ENCODE peak calls at places on chromosomes 16 and 17, in nine cellular contexts. A is pancreas, M is GM13977, L is cardiac fibroblast, Y is heart left ventricle, S is Panc1, T is RWPE2, V is GM20000, G is Peyer's patch. C is an unnamed sample.
A peak's percentile ranks its signal among the peaks of the same experiment; 100 is the strongest.

GRCh38 chr16:11356573-11357331 is 11.5 kb downstream of the RMI2 start:
- DNase-seq in A (peak; percentile 65), M (peak; percentile 44), L (peak; percentile 71), Y (peak; percentile 59), S (no peak), T (no peak), V (peak; percentile 68), G (peak; percentile 81), C (peak; percentile 69)

GRCh38 chr17:77375108-77375507 is 234.3 kb downstream of the SEC14L1 start:
- DNase-seq in A (no peak), M (no peak), L (no peak), Y (no peak), S (no peak), T (no peak), V (no peak), G (no peak), C (no peak)

GRCh38 chr16:83554096-83554495 is 253.7 kb upstream of the HSBP1 start:
- DNase-seq in A (no peak), M (no peak), L (no peak), Y (no peak), S (no peak), T (no peak), V (no peak), G (no peak), C (no peak)

GRCh38 chr17:20213429-20213828 is 204.3 kb downstream of the SPECC1 start:
- DNase-seq in A (no peak), M (no peak), L (no peak), Y (no peak), S (no peak), T (no peak), V (no peak), G (no peak), C (no peak)

GRCh38 chr17:1568950-1569810 is 6.6 kb upstream of the PITPNA start:
- DNase-seq in A (no peak), M (no peak), L (no peak), Y (no peak), S (no peak), T (no peak), V (no peak), G (no peak), C (no peak)

GRCh38 chr16:68426355-68426652 is 22.0 kb downstream of the SMPD3 start:
- DNase-seq in A (no peak), M (no peak), L (peak; percentile 15), Y (no peak), S (no peak), T (no peak), V (no peak), G (no peak), C (no peak)

GRCh38 chr17:14815079-14815478 is 450.0 kb downstream of the PMP22 start:
- DNase-seq in A (no peak), M (no peak), L (peak; percentile 49), Y (no peak), S (no peak), T (no peak), V (no peak), G (no peak), C (no peak)

GRCh38 chr17:51166987-51167931 is 1.0 kb downstream of the NME2 start:
- DNase-seq in A (peak; percentile 50), M (peak; percentile 90), L (peak; percentile 46), Y (peak; percentile 40), S (no peak), T (no peak), V (peak; percentile 90), G (peak; percentile 80), C (peak; percentile 89)

GRCh38 chr17:80187493-80187892 is 17.7 kb downstream of the CARD14 start:
- DNase-seq in A (peak; percentile 81), M (no peak), L (peak; percentile 52), Y (peak; percentile 72), S (no peak), T (no peak), V (no peak), G (peak; percentile 73), C (no peak)

GRCh38 chr17:50146230-50146926 is 4.1 kb downstream of the PPP1R9B start:
- DNase-seq in A (no peak), M (no peak), L (no peak), Y (no peak), S (no peak), T (no peak), V (no peak), G (peak; percentile 52), C (no peak)

GRCh38 chr16:14187517-14188338 is 116.6 kb downstream of the MRTFB start:
- DNase-seq in A (no peak), M (no peak), L (peak; percentile 52), Y (no peak), S (no peak), T (no peak), V (no peak), G (no peak), C (no peak)

GRCh38 chr17:51088287-51088686 is 32.4 kb downstream of the SPAG9 start:
- DNase-seq in A (no peak), M (no peak), L (no peak), Y (no peak), S (no peak), T (no peak), V (no peak), G (no peak), C (no peak)

GRCh38 chr17:31235110-31235509 is 61.9 kb downstream of the OMG start:
- DNase-seq in A (no peak), M (no peak), L (no peak), Y (no peak), S (no peak), T (no peak), V (no peak), G (no peak), C (no peak)

GRCh38 chr17:7944321-7944720 is 12.3 kb downstream of the CNTROB start:
- DNase-seq in A (no peak), M (no peak), L (no peak), Y (no peak), S (no peak), T (no peak), V (no peak), G (no peak), C (no peak)
- TF ChIP-seq CTCF in A (no peak), M (no peak), L (no peak), Y (no peak), S (no peak), T (no peak), V (no peak), G (no peak), C (no peak)

DNA sequence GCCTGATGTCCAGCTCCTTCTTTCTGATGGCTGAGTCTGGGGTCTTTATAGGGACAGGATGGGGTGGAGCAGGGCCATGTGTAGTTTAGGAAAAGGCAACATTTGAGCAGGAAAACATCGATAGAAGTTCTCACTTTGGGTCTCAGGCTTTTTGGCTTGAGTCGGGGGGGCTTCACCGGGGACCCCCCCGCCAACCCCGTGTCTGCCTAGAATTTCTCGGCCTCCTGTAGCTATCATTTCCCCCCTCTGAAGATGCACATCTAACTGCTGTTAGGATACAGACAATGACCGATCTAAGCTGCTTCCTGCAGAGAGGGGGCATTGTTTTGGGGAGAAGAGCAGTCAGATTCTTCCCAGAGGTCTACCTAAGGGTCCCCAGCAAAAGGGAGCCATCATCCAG is 16.7 kb upstream of the ZNHIT3 start:
- DNase-seq in A (no peak), M (no peak), L (no peak), Y (no peak), S (no peak), T (no peak), V (no peak), G (no peak), C (no peak)
- TF ChIP-seq CTCF in A (no peak), M (no peak), L (no peak), Y (no peak), S (no peak), T (no peak), V (no peak), G (no peak), C (no peak)

GRCh38 chr16:88677721-88678120 is 8.6 kb downstream of the SNAI3 start:
- DNase-seq in A (no peak), M (no peak), L (no peak), Y (no peak), S (no peak), T (peak; percentile 51), V (no peak), G (no peak), C (no peak)

GRCh38 chr16:88680554-88681083 is 5.7 kb downstream of the SNAI3 start:
- DNase-seq in A (no peak), M (no peak), L (no peak), Y (no peak), S (no peak), T (no peak), V (no peak), G (no peak), C (no peak)

GRCh38 chr16:88678224-88678979 is 7.9 kb downstream of the SNAI3 start:
- DNase-seq in A (no peak), M (no peak), L (no peak), Y (no peak), S (no peak), T (peak; percentile 65), V (no peak), G (no peak), C (no peak)

GRCh38 chr16:88681709-88682451 is 4.4 kb downstream of the SNAI3 start:
- DNase-seq in A (peak; percentile 53), M (peak; percentile 93), L (no peak), Y (peak; percentile 51), S (no peak), T (peak; percentile 62), V (peak; percentile 92), G (no peak), C (peak; percentile 91)

DNA sequence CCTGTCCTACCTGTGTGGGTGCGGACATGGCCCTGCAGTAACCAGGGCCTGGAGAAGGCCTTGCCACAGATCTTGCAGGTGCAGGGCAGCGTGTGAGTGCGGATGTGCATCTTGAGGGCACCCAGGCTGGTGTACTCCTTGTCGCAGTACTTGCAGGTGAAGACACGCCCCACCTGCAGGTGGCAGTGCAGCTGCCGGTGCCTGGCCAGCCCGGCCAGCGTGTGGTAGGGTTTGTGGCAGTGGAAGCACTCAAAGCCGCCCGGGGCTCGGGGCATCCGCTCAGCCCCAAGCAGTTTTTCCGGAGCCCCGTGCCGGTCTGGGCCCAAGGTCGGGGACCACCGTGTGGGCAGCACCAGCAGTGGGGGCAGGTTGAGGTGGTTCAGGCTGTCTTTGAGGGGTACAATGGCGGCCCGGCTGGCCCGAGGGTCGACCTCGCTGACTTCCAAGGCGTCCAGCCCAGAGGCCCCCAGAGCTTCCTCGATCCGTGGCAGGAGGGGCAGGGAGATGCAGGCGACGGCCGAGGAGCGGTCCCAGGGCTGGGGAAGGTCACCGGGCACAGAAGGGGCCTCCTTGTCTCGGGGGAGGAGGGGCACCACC is 5.1 kb downstream of the SNAI3 start:
- DNase-seq in A (no peak), M (peak; percentile 79), L (no peak), Y (no peak), S (no peak), T (peak; percentile 68), V (peak; percentile 78), G (peak; percentile 80), C (peak; percentile 73)
- TF ChIP-seq CTCF in A (peak; percentile 22), M (peak; percentile 71), L (peak; percentile 20), Y (no peak), S (peak; percentile 74), T (peak; percentile 32), V (peak; percentile 68), G (peak; percentile 62), C (peak; percentile 60)

GRCh38 chr17:9531080-9531479 is 44.5 kb downstream of the STX8 start:
- DNase-seq in A (no peak), M (no peak), L (no peak), Y (no peak), S (no peak), T (no peak), V (no peak), G (no peak), C (no peak)

GRCh38 chr17:9532715-9533114 is 42.9 kb downstream of the STX8 start:
- DNase-seq in A (no peak), M (no peak), L (no peak), Y (no peak), S (no peak), T (no peak), V (no peak), G (no peak), C (no peak)

GRCh38 chr17:9529033-9529748 is 46.4 kb downstream of the STX8 start:
- DNase-seq in A (no peak), M (peak; percentile 44), L (peak; percentile 57), Y (no peak), S (no peak), T (no peak), V (peak; percentile 22), G (no peak), C (peak; percentile 36)
- TF ChIP-seq CTCF in A (peak; percentile 7), M (peak; percentile 56), L (peak; percentile 62), Y (peak; percentile 36), S (peak; percentile 57), T (peak; percentile 64), V (peak; percentile 6), G (peak; percentile 40), C (peak; percentile 43)

C was measured in GM10248.